ENCODE peak calls at places on chromosomes 11 and 22, in ten cellular contexts. One of them, this sample, is unnamed.

GRCh38 chr22:36180038-36180880 is 19.7 kb upstream of the APOL3 start:
- DNase-seq in iPS DF 6.9: peak; percentile 48
- DNase-seq in PC-3: peak; percentile 55
- DNase-seq in cardiac muscle cell: peak; percentile 83
- DNase-seq in prostate gland: peak; percentile 78
- DNase-seq in trophoblast cell: peak; percentile 85
- DNase-seq in transverse colon: peak; percentile 87
- DNase-seq in spleen: peak; percentile 95
- DNase-seq in CD8-positive, alpha-beta memory T cell: peak; percentile 79
- DNase-seq in endothelial cell of umbilical vein: peak; percentile 71
- DNase-seq in this sample: peak; percentile 79

GRCh38 chr22:50599816-50600454 is 658 bp upstream of the MAPK8IP2 start:
- DNase-seq in cardiac muscle cell: peak; percentile 46
- DNase-seq in endothelial cell of umbilical vein: peak; percentile 26
- DNase-seq in CD8-positive, alpha-beta memory T cell: peak; percentile 45
- DNase-seq in trophoblast cell: peak; percentile 56
- DNase-seq in transverse colon: peak; percentile 49
- DNase-seq in iPS DF 6.9: no peak
- DNase-seq in spleen: peak; percentile 85
- DNase-seq in PC-3: peak; percentile 14
- DNase-seq in prostate gland: no peak
- DNase-seq in this sample: peak; percentile 53

GRCh38 chr22:36873614-36874308 is 13.0 kb downstream of the NCF4 start:
- DNase-seq in cardiac muscle cell: peak; percentile 90
- DNase-seq in prostate gland: peak; percentile 81
- DNase-seq in trophoblast cell: peak; percentile 99
- DNase-seq in iPS DF 6.9: peak; percentile 20
- DNase-seq in CD8-positive, alpha-beta memory T cell: no peak
- DNase-seq in PC-3: peak; percentile 55
- DNase-seq in transverse colon: peak; percentile 57
- DNase-seq in spleen: peak; percentile 85
- DNase-seq in endothelial cell of umbilical vein: peak; percentile 82
- DNase-seq in this sample: peak; percentile 17

GRCh38 chr22:33896801-33897620 is 23.3 kb downstream of the LARGE1 start:
- DNase-seq in CD8-positive, alpha-beta memory T cell: no peak
- DNase-seq in cardiac muscle cell: peak; percentile 13
- DNase-seq in spleen: no peak
- DNase-seq in prostate gland: no peak
- DNase-seq in PC-3: no peak
- DNase-seq in endothelial cell of umbilical vein: no peak
- DNase-seq in transverse colon: no peak
- DNase-seq in iPS DF 6.9: peak; percentile 74
- DNase-seq in trophoblast cell: no peak
- DNase-seq in this sample: no peak

GRCh38 chr11:11265994-11266606 is 87.0 kb downstream of the CSNK2A3 start:
- DNase-seq in transverse colon: peak; percentile 60
- DNase-seq in PC-3: peak; percentile 70
- DNase-seq in trophoblast cell: peak; percentile 83
- DNase-seq in prostate gland: peak; percentile 19
- DNase-seq in endothelial cell of umbilical vein: no peak
- DNase-seq in iPS DF 6.9: peak; percentile 43
- DNase-seq in spleen: no peak
- DNase-seq in CD8-positive, alpha-beta memory T cell: peak; percentile 35
- DNase-seq in cardiac muscle cell: peak; percentile 26
- DNase-seq in this sample: peak; percentile 65

GRCh38 chr11:107549253-107549953 is 16.1 kb downstream of the ALKBH8 start:
- DNase-seq in PC-3: peak; percentile 85
- DNase-seq in transverse colon: no peak
- DNase-seq in endothelial cell of umbilical vein: peak; percentile 64
- DNase-seq in trophoblast cell: peak; percentile 80
- DNase-seq in spleen: no peak
- DNase-seq in prostate gland: no peak
- DNase-seq in iPS DF 6.9: no peak
- DNase-seq in cardiac muscle cell: peak; percentile 65
- DNase-seq in CD8-positive, alpha-beta memory T cell: peak; percentile 7
- DNase-seq in this sample: no peak

GRCh38 chr22:46293591-46294260 is 2.9 kb upstream of the GTSE1 start:
- DNase-seq in cardiac muscle cell: no peak
- DNase-seq in prostate gland: no peak
- DNase-seq in PC-3: no peak
- DNase-seq in CD8-positive, alpha-beta memory T cell: no peak
- DNase-seq in iPS DF 6.9: no peak
- DNase-seq in trophoblast cell: peak; percentile 21
- DNase-seq in endothelial cell of umbilical vein: no peak
- DNase-seq in spleen: peak; percentile 84
- DNase-seq in transverse colon: peak; percentile 45
- DNase-seq in this sample: no peak

GRCh38 chr11:123145220-123145619 is 49.8 kb downstream of the CLMP start:
- DNase-seq in PC-3: peak; percentile 94
- DNase-seq in trophoblast cell: peak; percentile 79
- DNase-seq in transverse colon: no peak
- DNase-seq in cardiac muscle cell: peak; percentile 91
- DNase-seq in spleen: no peak
- DNase-seq in iPS DF 6.9: no peak
- DNase-seq in CD8-positive, alpha-beta memory T cell: no peak
- DNase-seq in prostate gland: no peak
- DNase-seq in endothelial cell of umbilical vein: peak; percentile 22
- DNase-seq in this sample: peak; percentile 62

GRCh38 chr11:117039897-117040296 is 58.3 kb downstream of the SIK3 start:
- DNase-seq in trophoblast cell: no peak
- DNase-seq in spleen: no peak
- DNase-seq in prostate gland: no peak
- DNase-seq in PC-3: peak; percentile 76
- DNase-seq in endothelial cell of umbilical vein: no peak
- DNase-seq in transverse colon: no peak
- DNase-seq in cardiac muscle cell: no peak
- DNase-seq in CD8-positive, alpha-beta memory T cell: no peak
- DNase-seq in iPS DF 6.9: no peak
- DNase-seq in this sample: no peak

GRCh38 chr11:44456544-44457270 is 108.8 kb upstream of the CD82 start:
- DNase-seq in CD8-positive, alpha-beta memory T cell: no peak
- DNase-seq in prostate gland: no peak
- DNase-seq in PC-3: peak; percentile 24
- DNase-seq in spleen: no peak
- DNase-seq in cardiac muscle cell: no peak
- DNase-seq in transverse colon: no peak
- DNase-seq in iPS DF 6.9: no peak
- DNase-seq in endothelial cell of umbilical vein: no peak
- DNase-seq in trophoblast cell: no peak
- DNase-seq in this sample: peak; percentile 13

GRCh38 chr11:126698576-126698975 is 302.0 kb downstream of the KIRREL3 start:
- DNase-seq in spleen: no peak
- DNase-seq in endothelial cell of umbilical vein: no peak
- DNase-seq in PC-3: no peak
- DNase-seq in CD8-positive, alpha-beta memory T cell: no peak
- DNase-seq in transverse colon: no peak
- DNase-seq in iPS DF 6.9: no peak
- DNase-seq in trophoblast cell: no peak
- DNase-seq in prostate gland: no peak
- DNase-seq in cardiac muscle cell: no peak
- DNase-seq in this sample: no peak

GRCh38 chr11:124642628-124643027 is 20.0 kb downstream of the TBRG1 start:
- DNase-seq in spleen: no peak
- DNase-seq in PC-3: no peak
- DNase-seq in endothelial cell of umbilical vein: no peak
- DNase-seq in iPS DF 6.9: no peak
- DNase-seq in CD8-positive, alpha-beta memory T cell: no peak
- DNase-seq in transverse colon: no peak
- DNase-seq in trophoblast cell: no peak
- DNase-seq in cardiac muscle cell: no peak
- DNase-seq in prostate gland: no peak
- DNase-seq in this sample: no peak

GRCh38 chr22:49549256-49549655 is 278.4 kb downstream of the BRD1 start:
- DNase-seq in endothelial cell of umbilical vein: no peak
- DNase-seq in cardiac muscle cell: no peak
- DNase-seq in prostate gland: no peak
- DNase-seq in CD8-positive, alpha-beta memory T cell: no peak
- DNase-seq in transverse colon: no peak
- DNase-seq in trophoblast cell: no peak
- DNase-seq in spleen: peak; percentile 39
- DNase-seq in PC-3: no peak
- DNase-seq in iPS DF 6.9: no peak
- DNase-seq in this sample: no peak

GRCh38 chr22:26656896-26657851 is at the start of gene MIAT:
- DNase-seq in trophoblast cell: no peak
- DNase-seq in CD8-positive, alpha-beta memory T cell: peak; percentile 66
- DNase-seq in cardiac muscle cell: peak; percentile 10
- DNase-seq in iPS DF 6.9: no peak
- DNase-seq in PC-3: no peak
- DNase-seq in transverse colon: peak; percentile 64
- DNase-seq in spleen: peak; percentile 91
- DNase-seq in endothelial cell of umbilical vein: no peak
- DNase-seq in prostate gland: no peak
- DNase-seq in this sample: no peak

DNA sequence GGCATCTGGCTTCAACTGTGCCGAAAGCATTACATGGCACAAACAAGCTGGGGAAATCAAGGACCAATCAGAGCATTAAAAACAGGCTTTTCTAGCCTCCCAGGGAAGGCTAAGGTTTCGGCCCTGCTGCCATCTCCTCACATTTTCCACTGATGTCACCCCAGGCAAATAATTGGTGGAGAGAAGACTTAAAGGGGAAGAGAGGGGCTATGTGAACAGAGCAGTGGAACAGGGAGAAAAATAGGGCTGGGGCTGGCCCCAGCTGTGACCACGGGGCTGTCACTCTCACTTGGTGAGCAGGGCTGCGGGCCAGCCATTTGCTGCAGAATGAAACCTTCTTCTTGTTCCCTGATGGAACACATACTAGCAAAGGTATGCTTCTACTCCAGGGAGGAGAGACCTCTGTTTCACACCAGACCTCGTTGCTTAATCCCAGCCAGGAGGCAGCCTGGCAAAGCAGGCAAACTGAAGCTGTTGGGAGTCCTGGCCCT is 581.2 kb downstream of the SOX6 start:
- DNase-seq in trophoblast cell: peak; percentile 50
- DNase-seq in spleen: no peak
- DNase-seq in transverse colon: no peak
- DNase-seq in iPS DF 6.9: no peak
- DNase-seq in PC-3: no peak
- DNase-seq in CD8-positive, alpha-beta memory T cell: no peak
- DNase-seq in prostate gland: no peak
- DNase-seq in endothelial cell of umbilical vein: no peak
- DNase-seq in cardiac muscle cell: peak; percentile 36
- DNase-seq in this sample: no peak
- H3K27ac ChIP-seq in trophoblast cell: no peak overlapping the region
- H3K27ac ChIP-seq in spleen: no peak overlapping the region
- H3K27ac ChIP-seq in transverse colon: no peak overlapping the region
- H3K27ac ChIP-seq in iPS DF 6.9: no peak overlapping the region
- H3K27ac ChIP-seq in PC-3: no peak overlapping the region
- H3K27ac ChIP-seq in CD8-positive, alpha-beta memory T cell: no peak overlapping the region
- H3K27ac ChIP-seq in prostate gland: no peak overlapping the region
- H3K27ac ChIP-seq in endothelial cell of umbilical vein: no peak overlapping the region
- H3K27ac ChIP-seq in cardiac muscle cell: no peak overlapping the region
- H3K27ac ChIP-seq in this sample: no peak overlapping the region

DNA sequence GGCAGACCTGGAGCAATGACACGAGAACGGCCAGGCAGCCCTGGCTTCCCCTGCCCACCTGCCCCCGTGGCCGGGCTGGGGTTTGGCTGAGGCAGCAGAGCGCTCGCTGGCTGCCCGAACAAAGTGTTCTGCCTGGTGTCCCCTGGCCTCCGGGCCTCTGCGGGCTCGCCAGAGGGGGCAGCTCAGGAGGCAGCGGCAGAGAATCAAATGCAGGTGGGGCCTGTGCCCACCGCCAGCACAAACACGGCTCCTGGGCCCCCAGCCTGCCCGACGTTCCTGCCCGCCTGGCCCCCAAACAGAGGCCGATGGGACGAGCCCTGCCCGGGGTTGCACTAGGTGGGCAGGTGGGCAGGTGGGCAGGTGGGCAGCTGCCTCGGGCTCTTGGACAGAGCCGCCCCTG is 46.9 kb downstream of the CDKN1C start:
- DNase-seq in transverse colon: no peak
- DNase-seq in trophoblast cell: no peak
- DNase-seq in cardiac muscle cell: no peak
- DNase-seq in PC-3: no peak
- DNase-seq in spleen: no peak
- DNase-seq in iPS DF 6.9: no peak
- DNase-seq in prostate gland: no peak
- DNase-seq in endothelial cell of umbilical vein: no peak
- DNase-seq in CD8-positive, alpha-beta memory T cell: no peak
- DNase-seq in this sample: no peak
- H3K27ac ChIP-seq in transverse colon: no peak overlapping the region
- H3K27ac ChIP-seq in trophoblast cell: no peak overlapping the region
- H3K27ac ChIP-seq in cardiac muscle cell: peak overlapping the region; percentile 67
- H3K27ac ChIP-seq in PC-3: no peak overlapping the region
- H3K27ac ChIP-seq in spleen: no peak overlapping the region
- H3K27ac ChIP-seq in iPS DF 6.9: no peak overlapping the region
- H3K27ac ChIP-seq in prostate gland: no peak overlapping the region
- H3K27ac ChIP-seq in endothelial cell of umbilical vein: no peak overlapping the region
- H3K27ac ChIP-seq in CD8-positive, alpha-beta memory T cell: no peak overlapping the region
- H3K27ac ChIP-seq in this sample: no peak overlapping the region

DNA sequence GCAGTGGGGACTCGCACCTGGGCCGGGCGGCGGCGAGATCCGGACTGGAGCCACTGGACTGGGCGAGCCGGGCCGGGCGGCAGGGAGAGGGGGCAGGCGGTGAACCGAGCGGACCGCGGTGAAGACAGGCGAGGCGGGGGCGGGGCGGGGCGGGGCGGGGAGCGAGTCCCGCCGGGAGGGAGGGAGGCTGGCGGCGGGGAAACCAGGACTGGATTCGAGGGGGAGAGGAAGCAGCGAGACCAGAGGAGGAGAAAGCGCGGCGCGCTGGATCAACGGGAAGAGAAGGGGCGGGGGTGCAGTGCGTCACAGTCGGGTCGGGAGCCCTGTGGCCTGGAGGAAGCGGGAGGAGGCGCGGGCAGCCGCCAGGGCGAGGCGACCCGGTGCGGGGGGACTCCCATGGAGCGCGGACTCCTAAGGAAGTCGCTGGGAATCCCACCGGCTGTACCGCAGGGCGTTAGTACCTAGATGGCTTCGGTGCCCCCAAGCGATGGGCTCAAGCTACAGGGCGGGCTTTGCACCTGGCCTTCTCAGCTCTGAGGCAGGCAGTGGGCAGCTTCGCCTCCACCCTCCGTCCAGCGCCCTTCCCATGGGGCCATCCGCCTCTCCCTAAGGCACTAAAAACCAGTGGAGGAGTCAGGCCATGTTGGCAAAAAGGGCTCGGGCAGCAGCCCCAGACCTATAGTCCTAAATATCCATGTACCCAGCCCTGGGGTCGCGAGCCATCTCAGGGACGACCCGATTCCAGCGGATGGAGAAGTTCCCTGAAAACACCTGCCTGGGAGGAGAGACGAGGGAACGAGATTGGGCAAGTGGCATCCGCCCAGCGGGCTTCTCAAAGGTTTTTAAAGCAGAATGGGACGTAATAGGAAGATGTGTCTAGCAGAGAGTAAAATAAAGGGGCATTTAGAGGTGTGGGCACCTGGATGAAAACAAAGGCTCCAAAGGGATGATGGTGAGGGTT is at the start of gene TMEM121B:
- DNase-seq in cardiac muscle cell: peak; percentile 64
- DNase-seq in endothelial cell of umbilical vein: peak; percentile 23
- DNase-seq in transverse colon: peak; percentile 47
- DNase-seq in PC-3: no peak
- DNase-seq in trophoblast cell: peak; percentile 23
- DNase-seq in spleen: peak; percentile 86
- DNase-seq in prostate gland: peak; percentile 71
- DNase-seq in iPS DF 6.9: peak; percentile 83
- DNase-seq in CD8-positive, alpha-beta memory T cell: no peak
- DNase-seq in this sample: peak; percentile 44
- H3K27ac ChIP-seq in cardiac muscle cell: peak within 1 kb of the TSS; percentile 0
- H3K27ac ChIP-seq in endothelial cell of umbilical vein: no peak within 1 kb of the TSS
- H3K27ac ChIP-seq in transverse colon: no peak within 1 kb of the TSS
- H3K27ac ChIP-seq in PC-3: no peak within 1 kb of the TSS
- H3K27ac ChIP-seq in trophoblast cell: no peak within 1 kb of the TSS
- H3K27ac ChIP-seq in spleen: no peak within 1 kb of the TSS
- H3K27ac ChIP-seq in prostate gland: peak within 1 kb of the TSS; percentile 71
- H3K27ac ChIP-seq in iPS DF 6.9: no peak within 1 kb of the TSS
- H3K27ac ChIP-seq in CD8-positive, alpha-beta memory T cell: no peak within 1 kb of the TSS
- H3K27ac ChIP-seq in this sample: no peak within 1 kb of the TSS

GRCh38 chr11:57512646-57513445 is 2.7 kb downstream of the SLC43A1 start:
- DNase-seq in iPS DF 6.9: no peak
- DNase-seq in trophoblast cell: no peak
- DNase-seq in transverse colon: no peak
- DNase-seq in CD8-positive, alpha-beta memory T cell: no peak
- DNase-seq in endothelial cell of umbilical vein: no peak
- DNase-seq in PC-3: no peak
- DNase-seq in prostate gland: no peak
- DNase-seq in spleen: no peak
- DNase-seq in cardiac muscle cell: no peak
- DNase-seq in this sample: no peak
- H3K27ac ChIP-seq in iPS DF 6.9: no peak overlapping the region
- H3K27ac ChIP-seq in trophoblast cell: no peak overlapping the region
- H3K27ac ChIP-seq in transverse colon: no peak overlapping the region
- H3K27ac ChIP-seq in CD8-positive, alpha-beta memory T cell: no peak overlapping the region
- H3K27ac ChIP-seq in endothelial cell of umbilical vein: no peak overlapping the region
- H3K27ac ChIP-seq in PC-3: no peak overlapping the region
- H3K27ac ChIP-seq in prostate gland: no peak overlapping the region
- H3K27ac ChIP-seq in spleen: no peak overlapping the region
- H3K27ac ChIP-seq in cardiac muscle cell: no peak overlapping the region
- H3K27ac ChIP-seq in this sample: no peak overlapping the region